ENCODE peak calls at places on chromosomes 11 and 22, in nine cellular contexts. C, E, A, S, F, L, Y, Z and W are unnamed samples.

GRCh38 chr11:76365038-76365679 is 15.8 kb downstream of the THAP12 start:
- DNase-seq in C (no peak), E (no peak), A (no peak), S (no peak), F (no peak), L (no peak), Y (no peak), Z (no peak), W (no peak)

GRCh38 chr22:28923826-28924732 is 40.7 kb downstream of the ZNRF3 start:
- DNase-seq in C (no peak), E (no peak), A (no peak), S (no peak), F (no peak), L (peak), Y (peak), Z (no peak), W (no peak)

GRCh38 chr22:26398741-26399153 is 30.3 kb upstream of the ASPHD2 start:
- DNase-seq in C (no peak), E (peak), A (peak), S (peak), F (peak), L (peak), Y (no peak), Z (peak), W (peak)

GRCh38 chr11:90373971-90374370 is 151.1 kb upstream of the CHORDC1 start:
- DNase-seq in C (no peak), E (no peak), A (no peak), S (no peak), F (no peak), L (no peak), Y (no peak), Z (no peak), W (no peak)

GRCh38 chr22:46071451-46072029 is 78.8 kb upstream of the PPARA start:
- DNase-seq in C (peak), E (peak), A (peak), S (peak), F (peak), L (peak), Y (peak), Z (peak), W (peak)

GRCh38 chr11:93583490-93583889 is 40.3 kb upstream of the SMCO4 start:
- DNase-seq in C (no peak), E (no peak), A (no peak), S (no peak), F (no peak), L (no peak), Y (no peak), Z (no peak), W (no peak)

GRCh38 chr11:111310723-111311122 is 12.4 kb downstream of the POU2AF3 start:
- DNase-seq in C (no peak), E (no peak), A (no peak), S (no peak), F (no peak), L (no peak), Y (no peak), Z (no peak), W (no peak)

GRCh38 chr22:33871935-33872334 is 48.3 kb downstream of the LARGE1 start:
- DNase-seq in C (no peak), E (no peak), A (no peak), S (no peak), F (no peak), L (no peak), Y (no peak), Z (no peak), W (peak)

GRCh38 chr11:119773016-119773415 is 44.0 kb upstream of the NECTIN1 start:
- DNase-seq in C (no peak), E (no peak), A (no peak), S (no peak), F (no peak), L (peak), Y (no peak), Z (no peak), W (no peak)

GRCh38 chr22:46551321-46551720 is 13.9 kb upstream of the CELSR1 start:
- DNase-seq in C (no peak), E (no peak), A (no peak), S (no peak), F (no peak), L (no peak), Y (no peak), Z (no peak), W (no peak)

GRCh38 chr11:19365743-19366410 is 125.1 kb upstream of the E2F8 start:
- DNase-seq in C (no peak), E (no peak), A (no peak), S (no peak), F (no peak), L (no peak), Y (no peak), Z (no peak), W (peak)

GRCh38 chr11:78336877-78337553 is 80.6 kb downstream of the GAB2 start:
- DNase-seq in C (no peak), E (no peak), A (no peak), S (no peak), F (no peak), L (no peak), Y (no peak), Z (no peak), W (no peak)

GRCh38 chr11:125079878-125080530 is 16.9 kb downstream of the SLC37A2 start:
- DNase-seq in C (no peak), E (no peak), A (no peak), S (no peak), F (no peak), L (no peak), Y (no peak), Z (no peak), W (no peak)

GRCh38 chr11:134754196-134754822 is 342.3 kb upstream of the B3GAT1 start:
- DNase-seq in C (no peak), E (no peak), A (no peak), S (no peak), F (no peak), L (no peak), Y (no peak), Z (no peak), W (no peak)

GRCh38 chr11:110295487-110296225 is 758 bp downstream of the RDX start:
- DNase-seq in C (peak), E (peak), A (peak), S (peak), F (peak), L (peak), Y (peak), Z (no peak), W (peak)

GRCh38 chr11:78737891-78738290 is 163.2 kb upstream of the NARS2 start:
- DNase-seq in C (no peak), E (no peak), A (no peak), S (no peak), F (no peak), L (no peak), Y (no peak), Z (no peak), W (peak)

GRCh38 chr22:29979645-29980303 is 96.8 kb downstream of the MTMR3 start:
- DNase-seq in C (no peak), E (no peak), A (no peak), S (no peak), F (no peak), L (no peak), Y (no peak), Z (no peak), W (no peak)

GRCh38 chr11:101516546-101516945 is 67.3 kb downstream of the TRPC6 start:
- DNase-seq in C (no peak), E (no peak), A (no peak), S (no peak), F (no peak), L (no peak), Y (no peak), Z (no peak), W (no peak)

GRCh38 chr11:69101100-69101791 is 52.5 kb downstream of the TPCN2 start:
- DNase-seq in C (no peak), E (peak), A (peak), S (peak), F (peak), L (peak), Y (peak), Z (peak), W (peak)

GRCh38 chr11:11171285-11171684 is 181.8 kb downstream of the CSNK2A3 start:
- DNase-seq in C (no peak), E (no peak), A (no peak), S (no peak), F (no peak), L (no peak), Y (no peak), Z (no peak), W (no peak)

GRCh38 chr11:77287615-77288273 is 13.7 kb downstream of the GDPD4 start:
- DNase-seq in C (no peak), E (no peak), A (no peak), S (peak), F (no peak), L (no peak), Y (no peak), Z (no peak), W (peak)

GRCh38 chr11:34602245-34602644 is 18.6 kb upstream of the EHF start:
- DNase-seq in C (no peak), E (no peak), A (no peak), S (no peak), F (no peak), L (no peak), Y (no peak), Z (no peak), W (no peak)

GRCh38 chr11:100515087-100515486 is 172.0 kb upstream of the ARHGAP42 start:
- DNase-seq in C (no peak), E (no peak), A (no peak), S (peak), F (no peak), L (no peak), Y (no peak), Z (no peak), W (no peak)